ENCODE peak calls at places on chromosomes 1 and 21, in four cellular contexts. I, V, Z and T are unnamed samples. For H3K4me1, the result is how much of the 10 kb centered on the place peaks cover.

GRCh38 chr1:9145021-9145668 is 16.2 kb upstream of the GPR157 start:
- DNase-seq in Z (no peak), I (peak), V (peak), T (no peak)

GRCh38 chr21:46554431-46555224 is 50.3 kb downstream of the S100B start:
- DNase-seq in Z (no peak), I (no peak), V (no peak), T (peak)

GRCh38 chr1:8873506-8874229 is 4.8 kb downstream of the ENO1 start:
- DNase-seq in I (peak), Z (no peak), V (peak), T (peak)

GRCh38 chr21:33971492-33972013 is 55.9 kb upstream of the ATP5PO start:
- DNase-seq in Z (no peak), I (no peak), V (no peak), T (no peak)

GRCh38 chr21:46211786-46212720 is 16.5 kb downstream of the LSS start:
- DNase-seq in V (no peak), Z (no peak), I (no peak), T (no peak)

GRCh38 chr1:19449454-19450228 is 35.7 kb downstream of the CAPZB start:
- DNase-seq in I (no peak), V (no peak), Z (no peak), T (no peak)

GRCh38 chr1:35043498-35043897 is 11.8 kb upstream of the ZMYM6 start:
- DNase-seq in Z (no peak), V (no peak), I (no peak), T (no peak)

GRCh38 chr1:100353988-100354387 is 1.7 kb downstream of the CDC14A start:
- DNase-seq in Z (no peak), I (peak), V (no peak), T (no peak)

GRCh38 chr1:203170625-203171330 is 4.8 kb downstream of the MYBPH start:
- DNase-seq in Z (no peak), I (no peak), V (no peak), T (no peak)

GRCh38 chr1:21666572-21667320 is 2.4 kb downstream of the RAP1GAP start:
- DNase-seq in V (no peak), Z (no peak), I (no peak), T (no peak)

GRCh38 chr1:59412705-59413326 is 115.9 kb downstream of the FGGY start:
- DNase-seq in Z (no peak), V (no peak), I (no peak), T (no peak)

GRCh38 chr21:41977034-41977950 is 23.5 kb upstream of the C2CD2 start:
- DNase-seq in I (no peak), Z (no peak), V (no peak), T (no peak)

GRCh38 chr1:205632374-205633169 is 761 bp upstream of the ELK4 start:
- DNase-seq in Z (no peak), I (peak), V (peak), T (no peak)

GRCh38 chr1:216325946-216326345 is 97.3 kb downstream of the USH2A start:
- DNase-seq in V (no peak), Z (no peak), I (no peak), T (no peak)

GRCh38 chr1:236129315-236129714 is 13.0 kb upstream of the GPR137B start:
- DNase-seq in I (no peak), V (no peak), Z (no peak), T (no peak)

GRCh38 chr1:2803086-2803930 is 1.8 kb upstream of the TTC34 start:
- DNase-seq in Z (no peak), V (no peak), I (no peak), T (no peak)

GRCh38 chr1:66532798-66533783 is 862 bp upstream of the SGIP1 start:
- DNase-seq in Z (no peak), I (no peak), V (peak), T (no peak)

GRCh38 chr1:182430263-182431068 is 19.5 kb upstream of the RGSL1 start:
- DNase-seq in Z (peak), I (no peak), V (peak), T (no peak)
- H3K4me1 ChIP-seq in Z (under half), I (under half), V (under half), T (under half)

DNA sequence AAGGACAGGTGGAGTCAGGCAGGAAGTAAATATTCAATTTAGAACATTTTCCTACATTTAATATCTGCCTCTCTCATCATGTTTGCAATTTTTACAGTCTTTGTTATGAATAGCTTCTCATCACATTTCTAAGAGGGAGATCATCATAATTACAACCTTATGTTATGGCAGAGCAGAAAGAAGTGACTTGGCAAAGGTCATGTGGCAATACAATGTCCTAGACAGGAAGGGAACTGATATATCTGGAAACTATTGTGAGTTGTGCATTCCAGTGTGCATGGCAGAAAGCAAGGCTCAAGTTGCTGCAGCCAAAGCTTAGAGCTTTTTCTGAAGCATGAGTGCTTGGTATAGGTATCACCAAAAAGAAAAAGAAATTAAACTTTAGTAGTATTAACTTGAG is 43.8 kb upstream of the PRRX1 start:
- DNase-seq in I (no peak), Z (no peak), V (no peak), T (no peak)
- TF ChIP-seq EGR1 in I (no peak), Z (no peak), V (no peak), T (no peak)

GRCh38 chr1:201497935-201498509 is 8.9 kb downstream of the CSRP1 start:
- DNase-seq in I (no peak), V (no peak), Z (no peak), T (no peak)
- H3K4me1 ChIP-seq in I (under half), V (under half), Z (under half), T (under half)

GRCh38 chr1:109640285-109640865 is 15.5 kb upstream of the GSTM4 start:
- DNase-seq in V (peak), I (no peak), Z (no peak), T (no peak)

GRCh38 chr1:109641341-109641740 is 14.6 kb upstream of the GSTM4 start:
- DNase-seq in V (no peak), I (no peak), Z (no peak), T (no peak)

GRCh38 chr1:109642610-109643009 is 13.3 kb upstream of the GSTM4 start:
- DNase-seq in I (no peak), Z (no peak), V (no peak), T (no peak)

GRCh38 chr1:109643385-109644230 is 12.3 kb upstream of the GSTM4 start:
- DNase-seq in V (peak), I (peak), Z (no peak), T (peak)

GRCh38 chr1:109644670-109645069 is 11.2 kb upstream of the GSTM4 start:
- DNase-seq in I (no peak), Z (no peak), V (peak), T (no peak)
- TF ChIP-seq EGR1 in I (no peak), Z (no peak), V (no peak), T (no peak)

GRCh38 chr1:37478890-37479254 is 4.5 kb downstream of the ZC3H12A start:
- DNase-seq in Z (no peak), V (no peak), I (no peak), T (no peak)

GRCh38 chr1:37476460-37477197 is 2.2 kb downstream of the ZC3H12A start:
- DNase-seq in Z (no peak), I (no peak), V (peak), T (no peak)

GRCh38 chr1:37477198-37477931 is 3.0 kb downstream of the ZC3H12A start:
- DNase-seq in I (no peak), Z (peak), V (peak), T (peak)

GRCh38 chr1:37478451-37478871 is 4.1 kb downstream of the ZC3H12A start:
- DNase-seq in V (peak), Z (no peak), I (no peak), T (no peak)

GRCh38 chr1:37477946-37478345 is 3.6 kb downstream of the ZC3H12A start:
- DNase-seq in Z (no peak), I (no peak), V (no peak), T (no peak)
- H3K4me1 ChIP-seq in Z (under half), I (half or more), V (half or more), T (under half)

GRCh38 chr1:154686507-154686906 is 78.5 kb upstream of the ADAR start:
- DNase-seq in Z (no peak), I (no peak), V (no peak), T (no peak)
- TF ChIP-seq EGR1 in Z (no peak), I (no peak), V (no peak), T (no peak)

DNA sequence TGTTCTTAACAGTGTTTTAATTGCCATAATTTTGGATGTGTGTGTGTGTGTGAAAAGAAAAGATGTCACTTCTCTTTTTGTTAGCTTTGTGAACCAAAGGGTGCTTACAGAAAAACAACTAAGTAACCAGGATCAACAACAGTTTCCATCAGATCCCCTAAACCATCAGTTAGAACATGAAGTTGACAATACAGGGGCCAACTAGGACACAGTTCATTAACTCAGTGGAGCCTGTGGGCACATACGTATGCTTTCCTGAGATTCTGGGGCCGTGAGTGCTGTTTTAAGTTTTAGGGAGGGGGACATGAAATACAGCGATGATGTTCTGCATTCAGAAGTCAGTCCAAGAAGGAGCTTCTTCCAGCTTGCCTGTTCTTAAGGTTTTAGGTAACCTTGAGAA is 133.6 kb downstream of the TLR5 start:
- DNase-seq in Z (no peak), V (no peak), I (no peak), T (no peak)
- H3K4me1 ChIP-seq in Z (under half), V (under half), I (under half), T (under half)